ENCODE peak calls at places on chromosomes 6 and 20, in six cellular contexts. One of them, this sample, is unnamed.

GRCh38 chr6:130961148-130961547 is 101.9 kb downstream of the EPB41L2 start:
- DNase-seq in cardiac fibroblast: no peak
- DNase-seq in uterus: no peak
- DNase-seq in spleen: no peak
- DNase-seq in body of pancreas: no peak
- DNase-seq in AG04450: no peak
- DNase-seq in this sample: no peak

GRCh38 chr6:10383312-10384063 is 31.4 kb downstream of the TFAP2A start:
- DNase-seq in uterus: no peak
- DNase-seq in body of pancreas: no peak
- DNase-seq in AG04450: no peak
- DNase-seq in cardiac fibroblast: no peak
- DNase-seq in spleen: no peak
- DNase-seq in this sample: no peak

GRCh38 chr6:72950114-72950860 is 275.0 kb downstream of the KHDC1L start:
- DNase-seq in AG04450: peak; percentile 59
- DNase-seq in cardiac fibroblast: peak; percentile 72
- DNase-seq in body of pancreas: no peak
- DNase-seq in spleen: no peak
- DNase-seq in uterus: no peak
- DNase-seq in this sample: no peak

GRCh38 chr6:52603000-52603795 is 26.3 kb upstream of the TRAM2 start:
- DNase-seq in uterus: no peak
- DNase-seq in body of pancreas: no peak
- DNase-seq in cardiac fibroblast: peak; percentile 73
- DNase-seq in AG04450: no peak
- DNase-seq in spleen: no peak
- DNase-seq in this sample: no peak

GRCh38 chr6:138795809-138796469 is at the start of gene ECT2L:
- DNase-seq in spleen: peak; percentile 86
- DNase-seq in body of pancreas: peak; percentile 35
- DNase-seq in cardiac fibroblast: peak; percentile 62
- DNase-seq in uterus: peak; percentile 85
- DNase-seq in AG04450: no peak
- DNase-seq in this sample: peak; percentile 40

GRCh38 chr6:29834564-29835436 is 7.2 kb downstream of the HLA-G start:
- DNase-seq in spleen: no peak
- DNase-seq in uterus: no peak
- DNase-seq in body of pancreas: peak; percentile 34
- DNase-seq in AG04450: no peak
- DNase-seq in cardiac fibroblast: peak; percentile 26
- DNase-seq in this sample: peak; percentile 29

GRCh38 chr6:30813623-30814136 is 69.3 kb upstream of the IER3 start:
- DNase-seq in cardiac fibroblast: no peak
- DNase-seq in body of pancreas: no peak
- DNase-seq in uterus: no peak
- DNase-seq in AG04450: no peak
- DNase-seq in spleen: no peak
- DNase-seq in this sample: no peak

GRCh38 chr6:1418471-1419191 is 29.3 kb downstream of the FOXF2 start:
- DNase-seq in spleen: no peak
- DNase-seq in body of pancreas: no peak
- DNase-seq in AG04450: no peak
- DNase-seq in cardiac fibroblast: no peak
- DNase-seq in uterus: no peak
- DNase-seq in this sample: no peak

GRCh38 chr20:15561707-15562106 is 1011.5 kb downstream of the KIF16B start:
- DNase-seq in uterus: no peak
- DNase-seq in cardiac fibroblast: no peak
- DNase-seq in AG04450: no peak
- DNase-seq in body of pancreas: no peak
- DNase-seq in spleen: no peak
- DNase-seq in this sample: no peak

GRCh38 chr6:79687759-79688158 is 56.6 kb downstream of the SH3BGRL2 start:
- DNase-seq in spleen: no peak
- DNase-seq in AG04450: no peak
- DNase-seq in cardiac fibroblast: no peak
- DNase-seq in uterus: no peak
- DNase-seq in body of pancreas: no peak
- DNase-seq in this sample: no peak

GRCh38 chr6:89566011-89566775 is 72.4 kb downstream of the LYRM2 start:
- DNase-seq in AG04450: no peak
- DNase-seq in body of pancreas: no peak
- DNase-seq in cardiac fibroblast: no peak
- DNase-seq in uterus: no peak
- DNase-seq in spleen: no peak
- DNase-seq in this sample: no peak

GRCh38 chr20:46209930-46210671 is 92.0 kb downstream of the CD40 start:
- DNase-seq in cardiac fibroblast: peak; percentile 6
- DNase-seq in spleen: no peak
- DNase-seq in uterus: no peak
- DNase-seq in body of pancreas: peak; percentile 30
- DNase-seq in AG04450: no peak
- DNase-seq in this sample: no peak

GRCh38 chr20:22389836-22390542 is 194.4 kb downstream of the FOXA2 start:
- DNase-seq in AG04450: no peak
- DNase-seq in cardiac fibroblast: no peak
- DNase-seq in uterus: no peak
- DNase-seq in body of pancreas: peak; percentile 81
- DNase-seq in spleen: no peak
- DNase-seq in this sample: no peak

GRCh38 chr20:33684533-33685327 is 1.5 kb downstream of the E2F1 start:
- DNase-seq in body of pancreas: no peak
- DNase-seq in uterus: no peak
- DNase-seq in AG04450: no peak
- DNase-seq in cardiac fibroblast: no peak
- DNase-seq in spleen: no peak
- DNase-seq in this sample: no peak

GRCh38 chr6:125597411-125598253 is 151.8 kb upstream of the HEY2 start:
- DNase-seq in uterus: no peak
- DNase-seq in spleen: no peak
- DNase-seq in AG04450: no peak
- DNase-seq in cardiac fibroblast: peak; percentile 11
- DNase-seq in body of pancreas: no peak
- DNase-seq in this sample: no peak

GRCh38 chr20:59318803-59319202 is 18.4 kb downstream of the EDN3 start:
- DNase-seq in body of pancreas: no peak
- DNase-seq in cardiac fibroblast: no peak
- DNase-seq in AG04450: no peak
- DNase-seq in uterus: no peak
- DNase-seq in spleen: no peak
- DNase-seq in this sample: no peak

GRCh38 chr6:6998194-6998569 is 109.6 kb upstream of the RREB1 start:
- DNase-seq in spleen: peak; percentile 32
- DNase-seq in cardiac fibroblast: no peak
- DNase-seq in body of pancreas: no peak
- DNase-seq in AG04450: no peak
- DNase-seq in uterus: no peak
- DNase-seq in this sample: no peak

GRCh38 chr20:53677447-53678314 is 84.0 kb upstream of the ZNF217 start:
- DNase-seq in cardiac fibroblast: peak; percentile 77
- DNase-seq in AG04450: no peak
- DNase-seq in body of pancreas: peak; percentile 46
- DNase-seq in uterus: peak; percentile 22
- DNase-seq in spleen: no peak
- DNase-seq in this sample: no peak

GRCh38 chr20:610130-611046 is at the start of gene TCF15:
- DNase-seq in uterus: no peak
- DNase-seq in cardiac fibroblast: no peak
- DNase-seq in AG04450: no peak
- DNase-seq in body of pancreas: no peak
- DNase-seq in spleen: no peak
- DNase-seq in this sample: no peak

GRCh38 chr6:148451690-148452089 is 109.1 kb downstream of the SASH1 start:
- DNase-seq in body of pancreas: no peak
- DNase-seq in AG04450: no peak
- DNase-seq in cardiac fibroblast: peak; percentile 31
- DNase-seq in spleen: no peak
- DNase-seq in uterus: no peak
- DNase-seq in this sample: no peak

GRCh38 chr6:31792090-31792374 is 3.5 kb downstream of the VARS1 start:
- DNase-seq in spleen: no peak
- DNase-seq in AG04450: no peak
- DNase-seq in body of pancreas: no peak
- DNase-seq in uterus: no peak
- DNase-seq in cardiac fibroblast: no peak
- DNase-seq in this sample: no peak

GRCh38 chr6:32785781-32786533 is 22.6 kb upstream of the HLA-DQB2 start:
- DNase-seq in AG04450: no peak
- DNase-seq in body of pancreas: peak; percentile 23
- DNase-seq in uterus: no peak
- DNase-seq in spleen: no peak
- DNase-seq in cardiac fibroblast: peak; percentile 67
- DNase-seq in this sample: no peak

GRCh38 chr6:158752613-158753012 is 66.6 kb downstream of the EZR start:
- DNase-seq in spleen: no peak
- DNase-seq in AG04450: no peak
- DNase-seq in cardiac fibroblast: peak; percentile 55
- DNase-seq in uterus: no peak
- DNase-seq in body of pancreas: peak; percentile 67
- DNase-seq in this sample: no peak

GRCh38 chr6:34709386-34709785 is 12.8 kb upstream of the ILRUN start:
- DNase-seq in AG04450: peak; percentile 33
- DNase-seq in cardiac fibroblast: peak; percentile 95
- DNase-seq in body of pancreas: peak; percentile 94
- DNase-seq in uterus: peak; percentile 83
- DNase-seq in spleen: peak; percentile 80
- DNase-seq in this sample: no peak

GRCh38 chr6:31576897-31577341 is 1.6 kb downstream of the TNF start:
- DNase-seq in uterus: no peak
- DNase-seq in body of pancreas: no peak
- DNase-seq in cardiac fibroblast: no peak
- DNase-seq in AG04450: no peak
- DNase-seq in spleen: peak; percentile 88
- DNase-seq in this sample: no peak

GRCh38 chr6:4342407-4343137 is 207.2 kb upstream of the ECI2 start:
- DNase-seq in body of pancreas: no peak
- DNase-seq in uterus: no peak
- DNase-seq in spleen: no peak
- DNase-seq in cardiac fibroblast: peak; percentile 21
- DNase-seq in AG04450: no peak
- DNase-seq in this sample: no peak

GRCh38 chr6:5357486-5357885 is 96.2 kb downstream of the FARS2 start:
- DNase-seq in body of pancreas: no peak
- DNase-seq in spleen: no peak
- DNase-seq in uterus: no peak
- DNase-seq in cardiac fibroblast: no peak
- DNase-seq in AG04450: no peak
- DNase-seq in this sample: no peak

GRCh38 chr6:23027281-23027680 is 457.9 kb downstream of the HDGFL1 start:
- DNase-seq in uterus: no peak
- DNase-seq in body of pancreas: no peak
- DNase-seq in AG04450: no peak
- DNase-seq in cardiac fibroblast: no peak
- DNase-seq in spleen: no peak
- DNase-seq in this sample: no peak

DNA sequence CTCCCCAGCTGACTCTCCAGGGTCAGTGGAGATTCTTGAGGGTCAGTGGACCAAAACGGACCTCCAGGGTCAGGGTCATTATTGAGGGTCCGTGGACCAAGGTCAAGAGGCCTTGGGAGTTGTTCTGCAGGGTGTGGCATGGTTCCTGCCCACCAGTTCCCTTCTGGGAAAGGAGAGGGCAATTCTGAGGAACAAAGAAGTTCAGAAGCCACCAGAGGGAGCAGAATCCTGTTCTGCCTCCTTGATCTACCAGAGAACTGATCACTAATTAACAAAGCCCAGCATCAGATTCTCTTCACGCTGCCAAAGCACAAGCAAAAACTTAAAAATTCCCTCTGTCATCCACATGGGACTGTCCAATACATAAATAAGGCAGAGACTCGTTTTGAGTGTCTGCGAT is 263.4 kb downstream of the DHX35 start:
- DNase-seq in body of pancreas: no peak
- DNase-seq in AG04450: no peak
- DNase-seq in spleen: no peak
- DNase-seq in uterus: no peak
- DNase-seq in cardiac fibroblast: no peak
- DNase-seq in this sample: no peak
- TF ChIP-seq CTCF in body of pancreas: no peak
- TF ChIP-seq CTCF in AG04450: no peak
- TF ChIP-seq CTCF in spleen: no peak
- TF ChIP-seq CTCF in uterus: no peak
- TF ChIP-seq CTCF in cardiac fibroblast: no peak
- TF ChIP-seq CTCF in this sample: no peak

GRCh38 chr6:153103256-153103655 is 27.8 kb downstream of the RGS17 start:
- DNase-seq in AG04450: no peak
- DNase-seq in uterus: no peak
- DNase-seq in cardiac fibroblast: peak; percentile 20
- DNase-seq in spleen: no peak
- DNase-seq in body of pancreas: no peak
- DNase-seq in this sample: no peak

GRCh38 chr6:153106021-153106420 is 25.1 kb downstream of the RGS17 start:
- DNase-seq in AG04450: no peak
- DNase-seq in body of pancreas: no peak
- DNase-seq in uterus: no peak
- DNase-seq in spleen: no peak
- DNase-seq in cardiac fibroblast: no peak
- DNase-seq in this sample: no peak

GRCh38 chr6:153104220-153104619 is 26.9 kb downstream of the RGS17 start:
- DNase-seq in AG04450: no peak
- DNase-seq in cardiac fibroblast: peak; percentile 18
- DNase-seq in uterus: no peak
- DNase-seq in spleen: no peak
- DNase-seq in body of pancreas: no peak
- DNase-seq in this sample: no peak

DNA sequence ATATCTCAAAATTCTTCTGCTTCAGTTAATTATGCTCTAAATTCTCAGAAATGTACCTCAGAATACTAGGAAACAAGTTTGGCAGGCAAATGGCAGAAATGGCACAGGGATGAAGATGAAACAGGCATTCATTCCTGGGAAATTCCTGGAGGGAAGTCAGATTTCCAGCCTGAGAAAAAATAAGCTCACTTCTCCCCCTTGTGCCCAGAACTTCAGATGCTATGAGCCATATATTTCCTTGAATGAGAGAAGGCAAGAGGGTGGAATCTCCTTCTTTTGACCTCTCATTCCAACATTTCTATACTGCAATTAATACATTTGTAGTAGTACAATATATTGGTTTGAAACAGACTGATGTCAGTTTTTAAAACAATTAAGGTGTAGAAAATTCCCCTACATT is 22.8 kb downstream of the RGS17 start:
- DNase-seq in spleen: no peak
- DNase-seq in uterus: no peak
- DNase-seq in body of pancreas: no peak
- DNase-seq in AG04450: no peak
- DNase-seq in cardiac fibroblast: peak; percentile 70
- DNase-seq in this sample: no peak
- TF ChIP-seq CTCF in spleen: no peak
- TF ChIP-seq CTCF in uterus: no peak
- TF ChIP-seq CTCF in body of pancreas: peak; percentile 4
- TF ChIP-seq CTCF in AG04450: peak; percentile 48
- TF ChIP-seq CTCF in cardiac fibroblast: peak; percentile 43
- TF ChIP-seq CTCF in this sample: peak; percentile 35

GRCh38 chr6:137589067-137589848 is 95.1 kb upstream of the OLIG3 start:
- DNase-seq in spleen: no peak
- DNase-seq in AG04450: peak; percentile 6
- DNase-seq in uterus: no peak
- DNase-seq in body of pancreas: no peak
- DNase-seq in cardiac fibroblast: peak; percentile 43
- DNase-seq in this sample: no peak
- TF ChIP-seq CTCF in spleen: peak; percentile 36
- TF ChIP-seq CTCF in AG04450: peak; percentile 47
- TF ChIP-seq CTCF in uterus: no peak
- TF ChIP-seq CTCF in body of pancreas: no peak
- TF ChIP-seq CTCF in cardiac fibroblast: peak; percentile 67
- TF ChIP-seq CTCF in this sample: peak; percentile 54

GRCh38 chr6:44005507-44005903 is 121.7 kb downstream of the MRPL14 start:
- DNase-seq in uterus: no peak
- DNase-seq in cardiac fibroblast: no peak
- DNase-seq in AG04450: no peak
- DNase-seq in body of pancreas: no peak
- DNase-seq in spleen: no peak
- DNase-seq in this sample: no peak
- TF ChIP-seq CTCF in uterus: no peak
- TF ChIP-seq CTCF in cardiac fibroblast: no peak
- TF ChIP-seq CTCF in AG04450: no peak
- TF ChIP-seq CTCF in body of pancreas: no peak
- TF ChIP-seq CTCF in spleen: no peak
- TF ChIP-seq CTCF in this sample: no peak

This sample was measured in progenitor cell of endocrine pancreas.